ENCODE peak calls at places on chromosomes 7 and 10, in nine cellular contexts. V is GM23338, Y is OCI-LY7, D is GM23248, X is SK-N-SH, H is neural progenitor cell, K is PC-3, J is HCT116, P is hepatocyte. E is an unnamed sample.
A peak's percentile ranks its signal among the peaks of the same experiment; 100 is the strongest.

GRCh38 chr7:40403664-40404476 is 269.1 kb downstream of the SUGCT start:
- DNase-seq in V (no peak), Y (no peak), D (no peak), X (no peak), H (no peak), K (no peak), J (no peak), P (no peak), E (no peak)

GRCh38 chr7:40306596-40306995 is 171.8 kb downstream of the SUGCT start:
- DNase-seq in V (no peak), Y (no peak), D (peak; percentile 47), X (no peak), H (no peak), K (peak; percentile 33), J (no peak), P (no peak), E (no peak)

GRCh38 chr7:103966593-103967277 is 22.7 kb downstream of the RELN start:
- DNase-seq in V (no peak), Y (no peak), D (no peak), X (no peak), H (no peak), K (no peak), J (no peak), P (no peak), E (no peak)

GRCh38 chr10:70302292-70302691 is 18.5 kb upstream of the NPFFR1 start:
- DNase-seq in V (no peak), Y (no peak), D (peak; percentile 70), X (no peak), H (no peak), K (no peak), J (no peak), P (no peak), E (no peak)

GRCh38 chr10:3773465-3774017 is 11.5 kb downstream of the KLF6 start:
- DNase-seq in V (no peak), Y (no peak), D (peak; percentile 64), X (no peak), H (no peak), K (no peak), J (no peak), P (no peak), E (no peak)

GRCh38 chr10:115989621-115990020 is 283.4 kb downstream of the GFRA1 start:
- DNase-seq in V (no peak), Y (no peak), D (peak; percentile 28), X (no peak), H (no peak), K (no peak), J (no peak), P (no peak), E (no peak)

GRCh38 chr10:129760003-129760315 is 204.1 kb downstream of the EBF3 start:
- DNase-seq in V (no peak), Y (no peak), D (no peak), X (no peak), H (no peak), K (no peak), J (no peak), P (no peak), E (no peak)

GRCh38 chr10:77844713-77845454 is 81.7 kb downstream of the DLG5 start:
- DNase-seq in V (peak; percentile 30), Y (no peak), D (peak; percentile 87), X (no peak), H (no peak), K (peak; percentile 98), J (peak; percentile 38), P (peak; percentile 77), E (no peak)

GRCh38 chr7:116316838-116317612 is 106.7 kb downstream of the TES start:
- DNase-seq in V (no peak), Y (no peak), D (peak; percentile 99), X (no peak), H (peak; percentile 54), K (peak; percentile 98), J (peak; percentile 99), P (peak; percentile 75), E (no peak)

GRCh38 chr7:128915271-128915819 is 4.8 kb upstream of the KCP start:
- DNase-seq in V (peak; percentile 49), Y (no peak), D (no peak), X (no peak), H (peak; percentile 25), K (no peak), J (no peak), P (no peak), E (no peak)

GRCh38 chr7:80923211-80923612 is 4.4 kb upstream of the SEMA3C start:
- DNase-seq in V (no peak), Y (no peak), D (no peak), X (no peak), H (no peak), K (no peak), J (no peak), P (no peak), E (no peak)

GRCh38 chr10:34637419-34637911 is 177.6 kb downstream of the PARD3 start:
- DNase-seq in V (peak; percentile 81), Y (peak; percentile 66), D (peak; percentile 46), X (peak; percentile 67), H (peak; percentile 84), K (peak; percentile 91), J (peak; percentile 10), P (peak; percentile 77), E (peak; percentile 85)

DNA sequence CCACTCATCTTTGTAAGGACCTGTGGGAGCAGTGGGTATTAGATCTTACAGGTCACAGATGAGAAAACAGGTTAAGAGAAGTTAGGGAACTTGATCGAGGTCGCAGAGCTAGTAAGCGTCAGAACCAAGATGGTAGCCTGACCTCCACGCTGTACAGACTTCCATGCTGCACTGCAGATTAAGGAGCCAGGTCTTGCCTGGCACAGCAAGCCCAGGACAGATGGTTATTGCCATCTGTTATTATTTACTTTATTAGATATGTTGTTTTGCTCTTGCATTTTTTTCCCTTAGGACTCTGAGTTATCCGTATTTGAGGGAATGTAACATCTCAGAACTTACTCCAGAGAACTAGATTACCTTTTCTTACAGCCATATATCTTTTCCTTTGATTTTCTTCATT is 147.2 kb downstream of the NSUN6 start:
- DNase-seq in V (no peak), Y (no peak), D (no peak), X (no peak), H (no peak), K (no peak), J (no peak), P (no peak), E (no peak)
- TF ChIP-seq EZH2phosphoT487 in V (no peak), Y (no peak), D (no peak), X (no peak), H (no peak), K (no peak), J (no peak), P (no peak), E (no peak)

GRCh38 chr7:105267244-105267643 is 121.5 kb downstream of the SRPK2 start:
- DNase-seq in V (no peak), Y (no peak), D (no peak), X (no peak), H (no peak), K (no peak), J (no peak), P (no peak), E (peak; percentile 42)
- H3K27ac ChIP-seq in V (no peak overlapping the region), Y (no peak overlapping the region), D (peak overlapping the region; percentile 83), X (peak overlapping the region; percentile 81), H (no peak overlapping the region), K (peak overlapping the region; percentile 3), J (no peak overlapping the region), P (peak overlapping the region; percentile 4), E (peak overlapping the region; percentile 59)

DNA sequence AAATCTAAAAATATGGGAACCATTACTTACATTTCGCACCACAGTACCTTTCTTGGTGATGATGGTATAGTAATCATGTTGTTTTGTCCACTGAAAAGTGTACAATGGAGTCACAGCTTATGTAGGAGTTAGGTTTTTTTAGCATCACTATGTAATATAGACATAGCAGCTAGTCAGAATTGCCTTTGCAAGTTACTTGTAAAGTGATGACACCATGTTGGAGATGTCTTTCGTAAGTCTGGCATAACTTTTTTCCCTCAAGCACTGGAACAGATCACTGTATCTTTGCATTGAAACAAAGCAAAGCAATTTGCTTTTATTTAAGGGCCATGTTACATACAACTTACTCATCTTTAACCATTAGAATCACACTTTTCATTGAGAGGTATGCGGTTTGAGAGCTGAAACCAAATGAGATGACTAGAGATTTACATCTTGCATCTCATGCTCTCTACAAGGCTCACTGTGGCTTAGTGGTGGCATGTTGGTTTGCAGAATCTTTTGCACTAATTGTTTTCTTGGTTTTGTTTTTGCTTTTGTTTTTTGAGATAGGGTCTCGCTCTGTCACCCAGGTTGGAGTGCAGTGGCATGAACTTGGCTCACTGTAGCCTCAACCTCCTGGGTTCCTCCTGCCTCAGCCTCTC is 18.3 kb downstream of the UBN2 start:
- DNase-seq in V (no peak), Y (no peak), D (no peak), X (no peak), H (no peak), K (no peak), J (no peak), P (no peak), E (no peak)
- TF ChIP-seq EZH2phosphoT487 in V (no peak), Y (no peak), D (no peak), X (no peak), H (no peak), K (no peak), J (no peak), P (no peak), E (no peak)

GRCh38 chr7:7254319-7254718 is 72.0 kb downstream of the C1GALT1 start:
- DNase-seq in V (no peak), Y (no peak), D (no peak), X (no peak), H (no peak), K (no peak), J (no peak), P (no peak), E (no peak)

GRCh38 chr7:7256731-7257274 is 74.5 kb downstream of the C1GALT1 start:
- DNase-seq in V (no peak), Y (no peak), D (no peak), X (peak; percentile 29), H (no peak), K (no peak), J (no peak), P (no peak), E (no peak)

GRCh38 chr7:7254908-7255307 is 72.6 kb downstream of the C1GALT1 start:
- DNase-seq in V (no peak), Y (no peak), D (no peak), X (no peak), H (no peak), K (no peak), J (no peak), P (peak; percentile 19), E (no peak)

GRCh38 chr7:7261863-7262262 is 79.5 kb downstream of the C1GALT1 start:
- DNase-seq in V (no peak), Y (no peak), D (no peak), X (no peak), H (no peak), K (no peak), J (no peak), P (no peak), E (no peak)

DNA sequence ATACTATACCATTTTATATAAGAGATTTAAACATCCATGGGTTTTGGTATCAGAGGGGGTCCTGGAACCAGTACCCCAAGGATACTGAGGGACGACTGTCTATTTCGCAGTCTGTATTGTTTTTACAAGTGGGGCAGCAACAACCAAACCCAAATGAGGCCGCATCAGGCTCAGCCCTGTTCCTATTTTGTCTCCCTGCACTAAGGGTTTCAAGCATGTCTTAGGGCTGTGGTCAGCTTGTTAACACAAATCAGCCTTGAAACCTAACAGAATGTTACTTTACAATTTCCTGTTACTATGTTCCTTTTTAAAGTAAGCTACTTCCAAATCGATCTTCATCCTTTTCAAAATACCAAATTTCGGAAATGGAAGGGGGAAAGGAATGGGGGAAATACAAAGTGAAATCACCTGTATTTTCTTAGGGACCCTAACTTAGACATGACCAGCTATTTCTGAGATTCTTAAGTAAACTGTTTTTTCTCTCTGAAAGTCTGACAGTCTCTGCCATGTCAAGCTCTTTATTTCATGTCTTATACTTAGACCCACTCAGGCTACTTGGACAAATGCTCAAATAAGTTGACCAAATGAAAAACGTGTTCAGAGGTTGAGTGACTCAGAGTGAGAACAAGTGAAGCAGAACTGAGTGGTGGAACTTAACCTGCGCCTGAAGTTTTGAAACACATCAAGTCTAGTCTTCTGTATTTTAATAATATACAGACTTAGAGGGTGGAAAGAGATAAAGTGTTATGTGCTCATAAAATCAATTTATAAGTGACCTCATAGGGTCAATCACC is 75.8 kb downstream of the C1GALT1 start:
- DNase-seq in V (no peak), Y (peak; percentile 60), D (no peak), X (no peak), H (no peak), K (peak; percentile 23), J (no peak), P (no peak), E (peak; percentile 57)
- H3K27ac ChIP-seq in V (peak overlapping the region; percentile 46), Y (peak overlapping the region; percentile 86), D (no peak overlapping the region), X (no peak overlapping the region), H (no peak overlapping the region), K (no peak overlapping the region), J (no peak overlapping the region), P (no peak overlapping the region), E (peak overlapping the region; percentile 61)